ENCODE peak calls at places on chromosomes 16 and 17, in nine cellular contexts. P, V, X, O, F, M, Z, Q and N are unnamed samples.

GRCh38 chr16:2150418-2151187 is 2.2 kb downstream of the RAB26 start:
- DNase-seq in P (peak), V (no peak), X (peak), O (no peak), F (no peak), M (peak), Z (peak), Q (no peak), N (no peak)

GRCh38 chr17:80942360-80943345 is 49.0 kb upstream of the CHMP6 start:
- DNase-seq in P (peak), V (peak), X (no peak), O (no peak), F (peak), M (peak), Z (peak), Q (peak), N (no peak)

GRCh38 chr17:11309850-11310249 is 68.8 kb downstream of the SHISA6 start:
- DNase-seq in P (no peak), V (no peak), X (no peak), O (no peak), F (no peak), M (no peak), Z (no peak), Q (no peak), N (no peak)

GRCh38 chr16:57023541-57024249 is 34.3 kb downstream of the NLRC5 start:
- DNase-seq in P (no peak), V (no peak), X (no peak), O (no peak), F (no peak), M (no peak), Z (no peak), Q (no peak), N (no peak)

GRCh38 chr17:39365252-39365651 is 36.2 kb downstream of the FBXL20 start:
- DNase-seq in P (peak), V (peak), X (no peak), O (no peak), F (peak), M (no peak), Z (no peak), Q (peak), N (no peak)

GRCh38 chr16:11510178-11510973 is 76.3 kb downstream of the LITAF start:
- DNase-seq in P (no peak), V (no peak), X (no peak), O (no peak), F (no peak), M (no peak), Z (no peak), Q (no peak), N (no peak)

GRCh38 chr17:2041561-2042354 is at the start of gene OVCA2:
- DNase-seq in P (peak), V (peak), X (peak), O (peak), F (peak), M (peak), Z (peak), Q (peak), N (peak)

GRCh38 chr17:2212328-2212981 is 91.1 kb downstream of the SMG6 start:
- DNase-seq in P (peak), V (no peak), X (no peak), O (no peak), F (no peak), M (peak), Z (no peak), Q (no peak), N (peak)

GRCh38 chr16:11396241-11397048 is 51.2 kb downstream of the RMI2 start:
- DNase-seq in P (peak), V (no peak), X (peak), O (peak), F (peak), M (peak), Z (peak), Q (no peak), N (peak)

GRCh38 chr17:4678448-4679026 is 25.4 kb downstream of the PELP1 start:
- DNase-seq in P (peak), V (peak), X (no peak), O (peak), F (peak), M (no peak), Z (no peak), Q (peak), N (no peak)

GRCh38 chr16:67537270-67537635 is 8.6 kb downstream of the RIPOR1 start:
- DNase-seq in P (peak), V (no peak), X (no peak), O (peak), F (no peak), M (peak), Z (peak), Q (no peak), N (no peak)

GRCh38 chr16:52953215-52953614 is 99.5 kb downstream of the CHD9NB start:
- DNase-seq in P (no peak), V (no peak), X (no peak), O (no peak), F (no peak), M (no peak), Z (peak), Q (no peak), N (no peak)

GRCh38 chr17:31494259-31495048 is 103.0 kb downstream of the RAB11FIP4 start:
- DNase-seq in P (no peak), V (no peak), X (peak), O (no peak), F (no peak), M (no peak), Z (peak), Q (no peak), N (no peak)

GRCh38 chr17:17613708-17614114 is 22.2 kb upstream of the PEMT start:
- DNase-seq in P (peak), V (no peak), X (no peak), O (peak), F (peak), M (no peak), Z (peak), Q (peak), N (no peak)

GRCh38 chr17:57541472-57542394 is 203.4 kb downstream of the CCDC182 start:
- DNase-seq in P (peak), V (no peak), X (no peak), O (no peak), F (no peak), M (peak), Z (no peak), Q (no peak), N (no peak)

GRCh38 chr16:88593910-88594309 is 23.7 kb downstream of the ZC3H18 start:
- DNase-seq in P (no peak), V (no peak), X (no peak), O (no peak), F (no peak), M (no peak), Z (no peak), Q (no peak), N (no peak)

GRCh38 chr17:2174048-2174447 is 119.1 kb downstream of the HIC1 start:
- DNase-seq in P (peak), V (no peak), X (no peak), O (no peak), F (no peak), M (no peak), Z (no peak), Q (no peak), N (no peak)

GRCh38 chr17:76498886-76499667 is 2.1 kb downstream of the RHBDF2 start:
- DNase-seq in P (no peak), V (no peak), X (peak), O (no peak), F (no peak), M (no peak), Z (no peak), Q (no peak), N (no peak)

GRCh38 chr17:56735842-56736241 is 97.9 kb downstream of the C17orf67 start:
- DNase-seq in P (no peak), V (no peak), X (no peak), O (no peak), F (no peak), M (no peak), Z (peak), Q (no peak), N (no peak)

GRCh38 chr17:80475949-80476876 is at the start of gene NPTX1:
- DNase-seq in P (no peak), V (no peak), X (no peak), O (peak), F (no peak), M (no peak), Z (no peak), Q (no peak), N (no peak)

GRCh38 chr17:77111916-77112315 is 28.9 kb upstream of the SEC14L1 start:
- DNase-seq in P (no peak), V (no peak), X (no peak), O (no peak), F (no peak), M (no peak), Z (no peak), Q (no peak), N (no peak)

GRCh38 chr16:1929105-1929504 is 10.9 kb upstream of the HS3ST6 start:
- DNase-seq in P (peak), V (no peak), X (no peak), O (peak), F (no peak), M (peak), Z (no peak), Q (no peak), N (no peak)

GRCh38 chr17:50935201-50936124 is 69.3 kb upstream of the TOB1 start:
- DNase-seq in P (peak), V (no peak), X (no peak), O (no peak), F (no peak), M (peak), Z (peak), Q (no peak), N (peak)

GRCh38 chr17:17096438-17097178 is 54.4 kb downstream of the MPRIP start:
- DNase-seq in P (peak), V (peak), X (no peak), O (no peak), F (no peak), M (no peak), Z (no peak), Q (no peak), N (no peak)

GRCh38 chr16:8675183-8676159 is 1.1 kb downstream of the ABAT start:
- DNase-seq in P (no peak), V (no peak), X (no peak), O (no peak), F (no peak), M (no peak), Z (no peak), Q (no peak), N (no peak)

GRCh38 chr17:52157603-52158449 is 688 bp downstream of the CA10 start:
- DNase-seq in P (no peak), V (no peak), X (no peak), O (no peak), F (no peak), M (peak), Z (no peak), Q (no peak), N (no peak)

GRCh38 chr17:82103588-82104451 is 5.8 kb upstream of the FASN start:
- DNase-seq in P (peak), V (no peak), X (no peak), O (peak), F (no peak), M (peak), Z (peak), Q (no peak), N (no peak)

DNA sequence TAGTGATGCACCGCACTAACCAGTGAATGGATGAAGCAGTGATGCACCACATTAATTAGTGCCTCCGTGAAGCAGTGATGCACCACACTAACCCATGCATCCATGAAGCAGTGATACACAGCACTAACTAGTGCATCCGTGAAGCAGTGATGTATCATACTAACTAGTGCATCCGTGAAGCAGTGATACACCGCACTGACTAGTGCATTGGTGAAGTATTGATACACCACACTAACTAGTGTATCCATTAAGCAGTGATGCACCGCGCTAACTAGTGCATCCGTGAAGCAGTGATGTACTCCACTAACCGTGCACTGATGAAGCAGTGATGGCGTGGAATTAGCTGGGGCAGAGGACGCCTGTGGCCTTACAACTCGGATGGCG is 80.6 kb upstream of the NKD1 start:
- DNase-seq in P (no peak), V (no peak), X (no peak), O (no peak), F (no peak), M (no peak), Z (no peak), Q (no peak), N (no peak)
- H3K4me3 ChIP-seq in P (no peak), V (peak), X (no peak), O (no peak), F (no peak), M (peak), Z (peak), Q (no peak), N (no peak)

DNA sequence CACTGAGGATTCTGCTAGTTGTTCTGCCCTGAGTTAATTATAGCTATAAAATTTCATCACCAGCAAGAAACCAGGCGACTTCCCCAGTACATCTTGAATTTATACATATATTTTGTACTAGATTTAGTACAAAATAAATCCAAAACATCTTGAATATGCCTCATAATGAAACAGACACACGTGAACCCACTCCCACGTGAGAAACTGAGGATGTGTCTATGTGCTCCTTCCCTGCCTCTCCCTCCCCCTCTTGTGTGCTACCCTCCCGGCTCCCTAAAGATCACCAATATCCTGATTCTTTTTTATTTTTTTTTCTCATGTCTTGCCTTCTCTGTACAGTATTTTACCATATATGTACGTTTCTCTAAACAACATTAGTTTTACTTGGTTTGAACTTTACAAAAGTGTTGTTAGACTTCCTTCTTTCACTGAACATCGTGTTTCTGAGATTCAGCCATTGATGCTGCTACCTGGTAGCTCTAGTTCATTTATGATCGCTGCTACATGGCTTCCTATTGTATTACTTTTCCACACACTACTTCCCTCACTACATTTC is 1.1 kb upstream of the LCMT1 start:
- DNase-seq in P (no peak), V (no peak), X (no peak), O (no peak), F (no peak), M (no peak), Z (no peak), Q (no peak), N (no peak)
- H3K4me3 ChIP-seq in P (peak), V (peak), X (peak), O (peak), F (peak), M (peak), Z (peak), Q (peak), N (peak)

DNA sequence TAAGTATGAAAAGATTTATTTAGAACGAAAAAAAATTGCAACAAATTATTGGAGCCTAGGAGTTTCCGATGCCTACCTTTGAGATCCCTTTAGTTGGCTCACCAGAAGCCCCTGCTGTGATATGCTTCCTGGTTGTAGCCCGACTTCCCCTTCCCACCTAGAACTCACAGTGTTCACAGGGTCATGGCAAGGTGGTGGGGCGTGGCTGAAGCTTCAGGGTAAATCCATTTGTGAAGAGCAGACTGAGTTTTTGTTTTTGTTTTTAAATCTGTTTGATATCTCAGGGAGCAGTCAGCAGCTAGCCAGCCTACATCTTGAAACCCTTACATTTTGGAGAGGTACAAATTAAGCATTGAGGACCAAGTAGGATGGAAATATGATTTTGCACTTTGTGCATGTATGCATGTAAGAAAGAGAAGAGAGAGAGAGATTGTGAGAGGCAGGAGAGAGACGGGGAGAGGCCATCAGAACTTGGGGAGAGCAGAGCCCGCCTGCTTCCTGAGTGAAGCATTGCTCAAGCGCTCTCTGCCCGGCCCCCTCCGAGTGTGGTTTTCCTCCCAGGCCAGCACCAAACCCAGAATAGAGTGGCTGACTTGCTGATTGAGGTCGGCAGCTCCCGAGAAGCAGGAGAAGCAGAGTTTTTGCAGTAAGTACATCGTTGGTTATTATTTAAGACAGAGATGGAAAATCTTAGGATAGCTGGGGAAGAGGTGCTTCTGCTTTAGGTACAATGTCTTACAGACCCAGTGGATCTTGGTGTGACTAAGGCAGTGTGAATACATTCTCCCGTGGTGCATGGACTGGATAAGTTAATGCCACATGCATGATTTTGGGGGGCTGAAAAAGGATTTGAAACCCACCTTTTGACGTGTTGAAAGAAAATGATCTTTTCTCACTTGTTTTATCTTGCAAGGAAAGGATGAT is 64.2 kb downstream of the SPECC1 start:
- DNase-seq in P (peak), V (no peak), X (no peak), O (no peak), F (no peak), M (peak), Z (peak), Q (no peak), N (no peak)
- H3K4me3 ChIP-seq in P (peak), V (peak), X (peak), O (no peak), F (no peak), M (peak), Z (peak), Q (no peak), N (no peak)

GRCh38 chr16:75011634-75012307 is 12.9 kb downstream of the ZNRF1 start:
- DNase-seq in P (peak), V (peak), X (peak), O (no peak), F (peak), M (no peak), Z (no peak), Q (peak), N (peak)
- H3K4me3 ChIP-seq in P (no peak), V (no peak), X (peak), O (no peak), F (no peak), M (no peak), Z (no peak), Q (no peak), N (no peak)

DNA sequence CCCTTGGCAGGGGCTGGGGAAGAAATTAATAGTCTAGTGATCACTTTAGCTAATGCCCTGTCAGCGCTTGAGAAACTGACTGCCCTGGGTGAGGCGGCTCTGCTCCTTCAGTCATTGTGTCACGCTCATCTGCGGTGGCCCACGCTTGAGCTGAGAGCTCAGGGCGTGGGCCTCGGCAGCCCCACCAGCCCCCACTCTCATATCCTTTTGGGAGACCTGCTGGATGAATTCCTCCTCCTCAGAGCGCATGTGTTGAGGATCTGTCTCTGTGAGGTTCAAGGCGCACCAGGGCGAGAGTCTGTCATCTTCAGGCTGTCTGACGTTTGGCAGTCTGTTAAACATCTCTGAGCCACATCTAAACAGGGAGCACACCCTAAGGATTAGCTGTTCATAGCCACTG is 230.1 kb upstream of the CIBAR2 start:
- DNase-seq in P (no peak), V (no peak), X (no peak), O (no peak), F (no peak), M (no peak), Z (no peak), Q (no peak), N (no peak)
- H3K4me3 ChIP-seq in P (no peak), V (no peak), X (no peak), O (no peak), F (no peak), M (no peak), Z (no peak), Q (no peak), N (no peak)

GRCh38 chr16:31701734-31702133 is 171.9 kb upstream of the ZNF267 start:
- DNase-seq in P (no peak), V (no peak), X (no peak), O (no peak), F (no peak), M (no peak), Z (no peak), Q (no peak), N (no peak)
- H3K4me3 ChIP-seq in P (no peak), V (no peak), X (peak), O (no peak), F (no peak), M (no peak), Z (no peak), Q (no peak), N (no peak)

DNA sequence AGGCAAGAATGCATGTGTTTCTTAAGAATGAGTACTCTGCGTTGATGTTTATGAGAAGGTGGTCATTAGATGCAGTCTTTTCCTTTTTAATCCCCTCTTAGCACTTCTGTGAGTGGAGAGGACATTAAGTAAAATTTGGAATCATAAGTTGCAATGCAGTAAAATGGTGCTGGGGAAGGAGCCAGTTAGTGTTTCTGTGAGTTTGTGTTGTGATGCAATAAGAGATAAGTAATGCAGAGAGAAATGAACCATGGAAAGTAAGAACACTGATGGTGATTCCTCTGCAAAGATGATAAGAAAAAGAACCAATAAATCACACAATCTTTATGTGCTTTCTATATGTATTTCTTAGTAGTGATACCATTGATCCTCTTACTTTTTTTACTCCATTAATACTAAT is 20.0 kb downstream of the ABHD15 start:
- DNase-seq in P (peak), V (no peak), X (no peak), O (no peak), F (no peak), M (no peak), Z (no peak), Q (no peak), N (no peak)
- H3K4me3 ChIP-seq in P (no peak), V (no peak), X (no peak), O (no peak), F (no peak), M (no peak), Z (no peak), Q (no peak), N (no peak)